ENCODE peak calls at places on chromosomes 13 and 19, in four cellular contexts. T is GM12878, B is H1, U is HepG2. M is an unnamed sample. For H3K4me1, the result is how much of the 10 kb centered on the place peaks cover.

GRCh38 chr13:20378721-20379120 is 146.6 kb upstream of the GJB6 start:
- DNase-seq in T (no peak), B (no peak), U (no peak), M (no peak)

GRCh38 chr13:44249439-44249838 is 124.2 kb upstream of the SERP2 start:
- DNase-seq in T (no peak), B (no peak), U (no peak), M (no peak)

GRCh38 chr13:20716951-20717350 is 13.5 kb downstream of the IL17D start:
- DNase-seq in T (no peak), B (no peak), U (no peak), M (no peak)

GRCh38 chr13:45575830-45576180 is 39.7 kb downstream of the ERICH6B start:
- DNase-seq in T (no peak), B (no peak), U (no peak), M (no peak)

GRCh38 chr13:91909617-91910016 is 511.2 kb downstream of the GPC5 start:
- DNase-seq in T (no peak), B (no peak), U (no peak), M (no peak)

GRCh38 chr19:5691930-5692784 is 2.1 kb downstream of the RPL36 start:
- DNase-seq in T (no peak), B (no peak), U (no peak), M (no peak)

GRCh38 chr19:29389495-29389894 is 136.3 kb upstream of the VSTM2B start:
- DNase-seq in T (no peak), B (no peak), U (no peak), M (no peak)

GRCh38 chr19:54183431-54183830 is 5.9 kb downstream of the MBOAT7 start:
- DNase-seq in T (no peak), B (no peak), U (no peak), M (no peak)

GRCh38 chr13:113411216-113412023 is 41.9 kb downstream of the ADPRHL1 start:
- DNase-seq in T (no peak), B (no peak), U (peak), M (no peak)

GRCh38 chr13:112434937-112435523 is 58.9 kb downstream of the SPACA7 start:
- DNase-seq in T (no peak), B (no peak), U (no peak), M (no peak)

GRCh38 chr19:5891938-5892771 is 11.4 kb downstream of the NDUFA11 start:
- DNase-seq in T (no peak), B (no peak), U (no peak), M (no peak)

GRCh38 chr13:27775943-27776342 is 16.3 kb upstream of the GSX1 start:
- DNase-seq in T (no peak), B (no peak), U (no peak), M (no peak)

DNA sequence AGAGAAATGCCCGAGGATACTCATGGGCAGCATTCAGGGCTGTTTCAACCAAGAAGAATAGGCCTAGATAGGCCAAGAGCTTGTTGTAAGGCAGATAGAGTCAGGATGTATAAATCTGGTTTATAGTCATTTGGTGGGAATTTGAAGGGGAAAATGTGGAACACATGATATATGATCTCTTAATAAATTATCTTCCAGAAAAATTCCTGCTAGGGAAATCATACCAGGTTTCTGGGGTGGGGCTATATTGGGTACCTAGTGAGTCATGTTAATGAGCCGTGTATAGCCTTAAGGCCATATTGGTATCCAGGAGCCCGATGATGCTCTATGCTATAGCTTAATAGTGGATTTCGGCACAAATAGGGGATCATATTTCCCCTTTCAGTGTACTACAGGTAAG is 51.5 kb upstream of the HTR2A start:
- DNase-seq in T (no peak), B (no peak), U (no peak), M (no peak)
- H3K4me1 ChIP-seq in T (under half), B (under half), U (under half), M (under half)

GRCh38 chr13:76758257-76758656 is 127.9 kb downstream of the KCTD12 start:
- DNase-seq in T (no peak), B (no peak), U (no peak), M (no peak)
- TF ChIP-seq SUZ12 in T (no peak), B (no peak), U (no peak), M (no peak)

GRCh38 chr19:2544576-2545415 is 68.9 kb downstream of the GADD45B start:
- DNase-seq in T (no peak), B (no peak), U (no peak), M (no peak)

GRCh38 chr19:2540646-2541454 is 64.9 kb downstream of the GADD45B start:
- DNase-seq in T (no peak), B (peak), U (peak), M (peak)

GRCh38 chr19:2543463-2544442 is 67.8 kb downstream of the GADD45B start:
- DNase-seq in T (no peak), B (peak), U (peak), M (peak)

GRCh38 chr19:2540251-2540645 is 64.3 kb downstream of the GADD45B start:
- DNase-seq in T (no peak), B (no peak), U (no peak), M (no peak)

GRCh38 chr19:2542341-2543069 is 66.6 kb downstream of the GADD45B start:
- DNase-seq in T (no peak), B (no peak), U (peak), M (no peak)
- H3K4me1 ChIP-seq in T (under half), B (under half), U (half or more), M (under half)

GRCh38 chr13:110965755-110966134 is 50.9 kb upstream of the ANKRD10 start:
- DNase-seq in T (no peak), B (no peak), U (no peak), M (no peak)

GRCh38 chr13:110963554-110963970 is 48.7 kb upstream of the ANKRD10 start:
- DNase-seq in T (no peak), B (no peak), U (no peak), M (no peak)

GRCh38 chr13:110961959-110962358 is 47.1 kb upstream of the ANKRD10 start:
- DNase-seq in T (no peak), B (no peak), U (no peak), M (no peak)

GRCh38 chr13:110964229-110965037 is 49.6 kb upstream of the ANKRD10 start:
- DNase-seq in T (no peak), B (no peak), U (peak), M (no peak)

DNA sequence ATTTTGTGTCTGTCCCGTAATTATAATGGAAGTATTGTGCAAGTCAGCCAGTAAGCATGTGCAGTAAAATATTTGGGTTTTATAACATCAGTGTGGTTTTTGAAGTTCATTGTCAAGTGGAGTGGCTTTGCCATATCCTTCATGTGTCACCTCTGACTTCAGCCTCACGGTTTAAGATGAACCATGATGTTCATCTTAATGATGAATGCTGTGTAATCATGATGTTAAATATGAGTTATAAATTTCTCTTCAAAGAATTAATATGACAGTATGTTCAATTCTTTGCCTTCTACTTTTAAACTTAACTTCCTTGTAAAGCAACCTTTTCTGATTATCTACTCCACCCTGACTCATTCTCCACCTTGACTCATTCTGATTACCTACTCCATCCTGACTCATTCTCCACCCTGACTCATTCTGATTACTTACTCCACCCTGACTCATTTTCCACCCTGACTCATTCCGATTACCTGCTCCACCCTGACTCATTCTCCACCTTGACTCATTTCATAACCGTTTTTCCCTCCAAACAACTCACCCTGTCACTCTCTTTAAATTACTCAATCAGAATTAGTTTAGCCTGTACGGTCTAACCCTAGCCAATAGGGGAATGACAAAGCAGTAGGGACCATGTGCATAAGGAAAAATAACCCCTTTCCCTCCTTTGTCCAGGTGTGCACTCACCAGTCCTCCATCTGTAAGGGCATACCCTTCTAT is 50.3 kb upstream of the ANKRD10 start:
- DNase-seq in T (peak), B (no peak), U (peak), M (no peak)
- TF ChIP-seq SUZ12 in T (no peak), B (no peak), U (no peak), M (no peak)

GRCh38 chr13:75558130-75558840 is 8.7 kb downstream of the UCHL3 start:
- DNase-seq in T (no peak), B (no peak), U (no peak), M (no peak)

GRCh38 chr13:75550159-75550567 is 572 bp downstream of the UCHL3 start:
- DNase-seq in T (no peak), B (no peak), U (peak), M (no peak)

GRCh38 chr13:75556961-75557360 is 7.4 kb downstream of the UCHL3 start:
- DNase-seq in T (no peak), B (no peak), U (no peak), M (no peak)

GRCh38 chr13:75555836-75556235 is 6.2 kb downstream of the UCHL3 start:
- DNase-seq in T (no peak), B (no peak), U (no peak), M (no peak)

GRCh38 chr13:75554981-75555380 is 5.4 kb downstream of the UCHL3 start:
- DNase-seq in T (no peak), B (no peak), U (no peak), M (no peak)
- H3K4me1 ChIP-seq in T (under half), B (under half), U (under half), M (under half)

GRCh38 chr13:49690133-49690989 is 925 bp downstream of the EBPL start:
- DNase-seq in T (no peak), B (no peak), U (peak), M (no peak)
- TF ChIP-seq SUZ12 in T (no peak), B (no peak), U (no peak), M (no peak)

DNA sequence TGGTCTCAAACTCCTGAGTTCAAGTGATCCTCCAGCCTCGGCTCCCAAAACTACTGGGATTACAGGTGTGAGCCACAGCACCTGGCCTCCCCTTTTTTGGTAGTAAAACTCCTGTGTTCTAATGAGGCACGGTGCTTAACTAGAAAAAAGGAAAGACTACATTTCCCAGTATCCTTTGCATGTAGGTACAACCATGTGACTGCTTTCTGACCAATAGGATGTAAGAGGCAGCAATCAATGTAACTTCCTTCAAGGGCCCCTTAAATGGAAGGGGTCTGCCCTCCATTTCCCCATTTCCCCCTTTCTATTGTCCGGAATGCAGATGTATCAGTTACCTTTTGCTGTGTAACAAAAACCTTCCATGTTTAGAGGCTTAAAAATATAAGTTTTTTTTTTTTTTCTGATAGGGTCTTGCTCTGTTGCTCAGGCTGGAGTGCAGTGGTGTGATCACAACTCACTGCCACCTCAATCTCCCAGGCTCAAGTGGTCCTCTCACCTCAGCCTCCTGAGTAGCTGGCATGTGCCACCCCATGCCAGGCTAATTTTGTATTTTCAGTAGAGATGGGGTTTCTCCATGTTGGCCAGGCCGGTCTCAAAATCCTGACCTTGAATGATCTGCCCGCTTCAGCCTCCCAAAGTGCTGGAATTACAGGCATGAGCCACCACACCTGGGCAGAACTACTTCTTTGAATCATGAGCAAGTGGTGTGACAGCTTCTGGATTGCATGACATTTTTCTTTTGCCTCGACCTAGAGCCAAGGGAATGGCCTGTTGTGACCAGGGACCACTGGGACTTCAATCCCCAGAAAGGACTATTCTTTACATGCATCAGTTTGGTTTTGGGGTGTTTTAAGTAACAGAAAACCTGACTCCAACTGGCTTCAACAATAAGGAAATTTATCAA is 2.4 kb downstream of the GPR32 start:
- DNase-seq in T (no peak), B (no peak), U (no peak), M (no peak)
- H3K4me1 ChIP-seq in T (under half), B (under half), U (under half), M (under half)

DNA sequence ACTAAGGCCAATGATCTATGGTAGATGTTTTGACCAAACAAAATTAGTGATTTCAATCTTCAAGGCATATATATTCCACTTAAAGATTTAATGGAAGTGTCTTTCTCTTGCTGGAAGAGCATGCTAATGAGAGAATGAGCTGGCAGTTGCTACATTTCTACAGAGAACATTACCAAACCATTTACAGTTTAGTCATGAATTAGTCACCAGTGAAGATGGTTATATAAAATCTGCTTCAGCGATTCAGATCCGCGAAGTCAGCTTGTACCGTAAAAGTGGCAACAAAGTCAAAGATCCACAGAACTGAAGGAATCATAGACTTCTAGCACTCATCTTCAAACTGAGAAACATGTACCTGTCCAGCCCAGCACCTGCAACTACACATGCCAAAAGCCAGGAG is 156.3 kb downstream of the SLITRK5 start:
- DNase-seq in T (no peak), B (no peak), U (no peak), M (no peak)
- TF ChIP-seq SUZ12 in T (no peak), B (no peak), U (no peak), M (no peak)

GRCh38 chr13:50898338-50898737 is 11.3 kb upstream of the RNASEH2B start:
- DNase-seq in T (no peak), B (no peak), U (no peak), M (no peak)
- H3K4me1 ChIP-seq in T (under half), B (under half), U (under half), M (under half)

M was measured in NT2/D1.